ENCODE peak calls at places on chromosome 10, in four cellular contexts. One of them, this sample, is unnamed.

GRCh38 chr10:75910032-75910431 is 478.6 kb downstream of the LRMDA start:
- DNase-seq in A549: no peak
- DNase-seq in GM12878: no peak
- DNase-seq in HepG2: peak; percentile 26
- DNase-seq in this sample: no peak

GRCh38 chr10:61021926-61022325 is 77.9 kb upstream of the RHOBTB1 start:
- DNase-seq in A549: no peak
- DNase-seq in HepG2: no peak
- DNase-seq in GM12878: no peak
- DNase-seq in this sample: no peak

GRCh38 chr10:73819513-73820093 is 8.2 kb upstream of the NDST2 start:
- DNase-seq in HepG2: no peak
- DNase-seq in A549: no peak
- DNase-seq in GM12878: no peak
- DNase-seq in this sample: peak; percentile 30

GRCh38 chr10:122044713-122045112 is 55.8 kb downstream of the TACC2 start:
- DNase-seq in HepG2: no peak
- DNase-seq in A549: no peak
- DNase-seq in GM12878: no peak
- DNase-seq in this sample: no peak

GRCh38 chr10:104922810-104923209 is 281.7 kb downstream of the SORCS3 start:
- DNase-seq in GM12878: peak; percentile 23
- DNase-seq in A549: no peak
- DNase-seq in HepG2: no peak
- DNase-seq in this sample: no peak

GRCh38 chr10:75899816-75900357 is 468.5 kb downstream of the LRMDA start:
- DNase-seq in A549: no peak
- DNase-seq in GM12878: no peak
- DNase-seq in HepG2: peak; percentile 45
- DNase-seq in this sample: no peak

GRCh38 chr10:77374189-77374656 is 263.4 kb downstream of the KCNMA1 start:
- DNase-seq in GM12878: no peak
- DNase-seq in HepG2: no peak
- DNase-seq in A549: no peak
- DNase-seq in this sample: no peak

GRCh38 chr10:78919111-78919966 is 149.4 kb upstream of the ZMIZ1 start:
- DNase-seq in HepG2: no peak
- DNase-seq in GM12878: no peak
- DNase-seq in A549: no peak
- DNase-seq in this sample: peak; percentile 41

GRCh38 chr10:26489081-26489480 is 50.9 kb downstream of the APBB1IP start:
- DNase-seq in HepG2: no peak
- DNase-seq in GM12878: no peak
- DNase-seq in A549: no peak
- DNase-seq in this sample: no peak

DNA sequence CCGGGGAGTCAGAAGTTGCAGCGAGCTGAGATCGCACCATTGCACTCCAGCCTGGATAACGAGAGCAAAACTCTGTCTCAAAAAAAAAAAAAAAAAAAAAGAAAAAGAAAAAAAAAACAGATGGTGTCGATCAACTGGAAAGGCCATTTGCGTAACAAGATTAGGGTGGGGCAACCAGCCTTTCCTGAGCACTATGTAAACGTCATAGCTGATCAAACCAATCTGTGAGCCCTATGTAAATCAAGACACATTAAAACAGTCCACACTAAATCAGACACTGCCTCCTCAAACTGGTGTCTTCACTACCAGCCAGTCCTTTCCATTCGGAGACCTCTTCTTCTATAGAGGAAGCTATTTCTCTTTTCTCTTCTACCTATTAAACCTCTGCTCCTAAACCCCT is 33.9 kb downstream of the NOLC1 start:
- DNase-seq in GM12878: no peak
- DNase-seq in HepG2: no peak
- DNase-seq in A549: no peak
- DNase-seq in this sample: no peak
- TF ChIP-seq ESRRA in GM12878: no peak
- TF ChIP-seq ESRRA in HepG2: no peak
- TF ChIP-seq ESRRA in A549: no peak
- TF ChIP-seq ESRRA in this sample: no peak

GRCh38 chr10:109149666-109150350 is 773.5 kb downstream of the XPNPEP1 start:
- DNase-seq in A549: no peak
- DNase-seq in GM12878: no peak
- DNase-seq in HepG2: no peak
- DNase-seq in this sample: no peak
- TF ChIP-seq HDAC2 in A549: no peak
- TF ChIP-seq HDAC2 in GM12878: no peak
- TF ChIP-seq HDAC2 in HepG2: no peak
- TF ChIP-seq HDAC2 in this sample: no peak

DNA sequence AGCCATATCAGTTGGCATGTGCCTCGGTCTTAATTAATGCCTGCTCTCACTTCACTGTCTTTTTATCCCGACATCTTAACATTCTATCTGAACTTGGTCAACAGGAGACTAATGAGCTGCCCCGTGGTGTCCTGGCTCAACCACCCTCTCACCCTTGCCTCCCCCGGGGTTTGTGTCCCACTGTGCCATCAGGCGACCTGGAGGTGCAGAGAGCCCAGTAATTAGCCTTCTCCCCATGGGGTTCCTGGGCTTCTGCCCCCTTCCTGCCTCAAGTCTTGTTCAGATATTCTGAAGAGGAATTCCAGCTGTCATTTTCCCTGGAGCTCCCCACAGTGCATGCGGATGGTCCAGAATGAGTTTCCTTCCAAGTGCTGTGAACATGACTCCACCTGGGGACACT is 10.1 kb upstream of the JAKMIP3 start:
- DNase-seq in HepG2: no peak
- DNase-seq in GM12878: no peak
- DNase-seq in A549: no peak
- DNase-seq in this sample: no peak
- TF ChIP-seq ESRRA in HepG2: no peak
- TF ChIP-seq ESRRA in GM12878: no peak
- TF ChIP-seq ESRRA in A549: no peak
- TF ChIP-seq ESRRA in this sample: no peak

GRCh38 chr10:129784891-129785290 is 179.2 kb downstream of the EBF3 start:
- DNase-seq in HepG2: no peak
- DNase-seq in GM12878: no peak
- DNase-seq in A549: no peak
- DNase-seq in this sample: no peak

GRCh38 chr10:129785536-129785981 is 178.5 kb downstream of the EBF3 start:
- DNase-seq in GM12878: no peak
- DNase-seq in HepG2: no peak
- DNase-seq in A549: no peak
- DNase-seq in this sample: no peak

GRCh38 chr10:129788211-129788610 is 175.9 kb downstream of the EBF3 start:
- DNase-seq in HepG2: no peak
- DNase-seq in GM12878: no peak
- DNase-seq in A549: no peak
- DNase-seq in this sample: no peak

GRCh38 chr10:129786216-129786615 is 177.9 kb downstream of the EBF3 start:
- DNase-seq in HepG2: no peak
- DNase-seq in A549: no peak
- DNase-seq in GM12878: no peak
- DNase-seq in this sample: no peak

DNA sequence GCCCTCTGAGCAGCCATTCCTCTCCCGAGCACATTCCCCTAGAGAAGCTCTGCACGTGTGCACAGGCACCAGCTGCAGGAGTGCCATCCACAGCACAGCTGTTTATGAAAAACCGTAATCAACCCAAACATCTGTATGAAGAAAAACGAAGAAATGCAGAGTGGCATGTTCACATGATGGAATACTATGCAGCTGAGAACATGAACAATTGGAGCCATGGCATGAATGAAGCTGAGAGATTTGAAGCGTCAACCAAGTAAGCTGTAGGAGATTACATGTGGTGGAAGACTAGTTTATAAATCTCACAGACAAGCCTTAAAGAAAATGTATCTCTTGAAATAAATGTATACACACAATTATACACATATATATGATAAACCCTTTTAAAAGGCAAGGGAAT is 176.5 kb downstream of the EBF3 start:
- DNase-seq in GM12878: no peak
- DNase-seq in HepG2: no peak
- DNase-seq in A549: no peak
- DNase-seq in this sample: no peak
- TF ChIP-seq HDAC2 in GM12878: no peak
- TF ChIP-seq HDAC2 in HepG2: no peak
- TF ChIP-seq HDAC2 in A549: no peak
- TF ChIP-seq HDAC2 in this sample: no peak

DNA sequence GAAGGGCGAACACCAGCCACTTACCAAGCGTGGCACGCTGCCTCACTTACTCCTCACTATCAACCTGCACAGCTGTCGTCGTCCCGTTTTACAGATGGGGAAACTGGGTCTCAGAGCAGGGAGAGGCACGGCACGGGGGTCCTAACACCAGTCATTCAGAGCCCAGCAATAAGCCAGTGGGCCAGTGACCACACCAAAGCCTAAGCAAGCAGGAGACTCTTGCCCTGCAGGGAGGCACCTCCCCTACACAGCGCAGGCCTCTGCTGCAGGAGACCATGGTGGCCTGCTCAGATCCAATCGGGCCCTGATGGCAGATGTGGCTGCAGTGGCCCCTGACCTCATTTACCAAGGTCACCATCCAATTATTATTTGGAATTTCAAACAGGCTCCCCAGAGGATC is 4.8 kb downstream of the SLIT1 start:
- DNase-seq in HepG2: no peak
- DNase-seq in A549: no peak
- DNase-seq in GM12878: no peak
- DNase-seq in this sample: no peak
- TF ChIP-seq ESRRA in HepG2: no peak
- TF ChIP-seq ESRRA in A549: no peak
- TF ChIP-seq ESRRA in GM12878: no peak
- TF ChIP-seq ESRRA in this sample: no peak

GRCh38 chr10:109173910-109174309 is 749.4 kb downstream of the XPNPEP1 start:
- DNase-seq in GM12878: no peak
- DNase-seq in A549: no peak
- DNase-seq in HepG2: no peak
- DNase-seq in this sample: no peak
- TF ChIP-seq HDAC2 in GM12878: no peak
- TF ChIP-seq HDAC2 in A549: no peak
- TF ChIP-seq HDAC2 in HepG2: no peak
- TF ChIP-seq HDAC2 in this sample: no peak

This sample was measured in K562.